ENCODE peak calls at places on chromosome 4, in seven cellular contexts. I is BJ, T is endodermal cell, A is K562, L is epithelial cell of esophagus, M is H1, F is brain microvascular endothelial cell. S is an unnamed sample.

GRCh38 chr4:113183032-113183573 is 133.7 kb downstream of the ANK2 start:
- DNase-seq in I (no peak), T (no peak), A (no peak), L (no peak), M (no peak), F (no peak), S (no peak)

GRCh38 chr4:97548186-97548585 is 595.1 kb downstream of the STPG2 start:
- DNase-seq in I (no peak), T (no peak), A (no peak), L (no peak), M (no peak), F (no peak), S (no peak)

GRCh38 chr4:42151568-42152506 is 618 bp downstream of the BEND4 start:
- DNase-seq in I (no peak), T (peak; percentile 96), A (no peak), L (peak; percentile 11), M (peak; percentile 61), F (no peak), S (no peak)

GRCh38 chr4:131302108-131302507 is 1847.0 kb upstream of the PCDH10 start:
- DNase-seq in I (no peak), T (peak; percentile 61), A (no peak), L (peak; percentile 17), M (peak; percentile 3), F (no peak), S (no peak)

GRCh38 chr4:172830295-172830764 is 338.3 kb upstream of the GALNT7 start:
- DNase-seq in I (no peak), T (no peak), A (peak; percentile 39), L (peak; percentile 5), M (no peak), F (no peak), S (no peak)

GRCh38 chr4:44447563-44448504 is 775 bp downstream of the KCTD8 start:
- DNase-seq in I (no peak), T (peak; percentile 87), A (no peak), L (peak; percentile 36), M (no peak), F (no peak), S (no peak)

GRCh38 chr4:186483656-186484055 is 71.7 kb downstream of the MTNR1A start:
- DNase-seq in I (no peak), T (no peak), A (no peak), L (no peak), M (no peak), F (no peak), S (no peak)

GRCh38 chr4:128228021-128228571 is 59.5 kb downstream of the PGRMC2 start:
- DNase-seq in I (no peak), T (no peak), A (no peak), L (peak; percentile 70), M (no peak), F (no peak), S (no peak)

GRCh38 chr4:1510931-1511330 is 104.7 kb upstream of the NKX1-1 start:
- DNase-seq in I (no peak), T (no peak), A (no peak), L (no peak), M (no peak), F (no peak), S (no peak)

GRCh38 chr4:40587826-40588225 is 41.8 kb downstream of the RBM47 start:
- DNase-seq in I (peak; percentile 35), T (no peak), A (no peak), L (peak; percentile 74), M (no peak), F (peak; percentile 19), S (no peak)

GRCh38 chr4:141244419-141244818 is 23.7 kb downstream of the ZNF330 start:
- DNase-seq in I (no peak), T (no peak), A (no peak), L (no peak), M (no peak), F (no peak), S (no peak)

GRCh38 chr4:94285666-94286065 is 57.0 kb downstream of the HPGDS start:
- DNase-seq in I (no peak), T (no peak), A (no peak), L (peak; percentile 59), M (no peak), F (no peak), S (no peak)

GRCh38 chr4:174324246-174324645 is 40.5 kb downstream of the CEP44 start:
- DNase-seq in I (no peak), T (no peak), A (no peak), L (no peak), M (no peak), F (no peak), S (no peak)

GRCh38 chr4:13240066-13240465 is 244.1 kb downstream of the RAB28 start:
- DNase-seq in I (no peak), T (no peak), A (no peak), L (no peak), M (no peak), F (peak; percentile 43), S (no peak)

GRCh38 chr4:109945056-109945455 is 32.4 kb downstream of the EGF start:
- DNase-seq in I (no peak), T (no peak), A (peak; percentile 18), L (peak; percentile 85), M (no peak), F (no peak), S (no peak)

GRCh38 chr4:113436360-113436759 is 325.2 kb downstream of the CAMK2D start:
- DNase-seq in I (peak; percentile 52), T (no peak), A (no peak), L (no peak), M (no peak), F (peak; percentile 75), S (no peak)

GRCh38 chr4:118865091-118865708 is 23.5 kb upstream of the SYNPO2 start:
- DNase-seq in I (no peak), T (peak; percentile 79), A (no peak), L (peak; percentile 87), M (no peak), F (peak; percentile 51), S (no peak)

GRCh38 chr4:113996599-113997177 is 17.2 kb upstream of the ARSJ start:
- DNase-seq in I (no peak), T (peak; percentile 71), A (no peak), L (peak; percentile 86), M (peak; percentile 36), F (no peak), S (no peak)

GRCh38 chr4:48162162-48162561 is 28.1 kb upstream of the TXK start:
- DNase-seq in I (no peak), T (no peak), A (no peak), L (no peak), M (no peak), F (peak; percentile 37), S (no peak)

GRCh38 chr4:11451720-11452119 is 23.0 kb upstream of the HS3ST1 start:
- DNase-seq in I (no peak), T (no peak), A (no peak), L (peak; percentile 91), M (no peak), F (no peak), S (no peak)

DNA sequence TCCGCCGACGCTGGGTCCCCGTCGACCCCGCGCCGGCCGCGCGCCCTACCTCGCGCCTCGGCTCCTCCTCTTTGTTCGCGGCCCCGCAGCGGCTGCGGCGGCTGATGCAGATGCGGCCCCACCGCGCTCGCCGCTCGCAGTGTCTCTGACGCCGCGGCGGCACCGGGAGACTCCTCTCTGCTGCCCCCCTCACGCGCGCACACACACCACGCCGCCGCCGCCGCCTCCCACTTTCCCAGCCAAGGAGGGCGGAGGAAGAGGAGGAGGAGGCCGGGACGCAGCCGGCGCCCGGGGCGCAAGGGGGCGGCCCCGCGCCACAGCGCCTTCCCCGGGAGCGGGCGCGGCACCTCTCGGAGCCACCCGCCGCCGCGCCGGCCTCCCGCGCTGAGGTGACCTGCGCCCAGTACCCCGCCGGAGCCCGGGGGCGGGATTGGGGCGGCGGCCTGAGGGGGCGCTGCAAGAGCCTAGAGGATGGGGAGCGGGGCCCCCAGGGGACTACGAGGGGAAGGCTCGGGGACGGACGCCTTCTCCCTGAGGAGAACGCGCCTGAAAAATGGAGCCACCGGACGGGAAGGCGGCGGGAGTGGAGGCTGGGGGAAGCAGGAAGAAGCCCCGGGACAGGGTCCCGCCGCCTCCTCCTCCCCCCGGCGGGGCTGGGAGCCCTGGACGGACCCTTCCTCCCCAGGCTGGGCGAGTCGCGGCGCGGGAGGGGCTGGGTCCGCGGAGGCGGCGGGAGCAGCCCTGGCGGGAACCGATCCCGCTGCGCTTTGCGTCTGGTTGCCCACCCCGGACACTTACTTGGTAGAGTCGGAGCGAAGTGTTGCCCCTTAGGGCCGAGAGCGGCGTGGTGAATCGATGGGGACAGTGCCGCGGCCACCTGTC is at the start of gene SH3RF1:
- DNase-seq in I (no peak), T (peak; percentile 89), A (peak; percentile 53), L (peak; percentile 89), M (no peak), F (peak; percentile 73), S (no peak)
- TF ChIP-seq CTCF in I (peak; percentile 23), T (peak; percentile 58), A (peak; percentile 8), L (no peak), M (peak; percentile 17), F (peak; percentile 30), S (no peak)

GRCh38 chr4:89307185-89307445 is 485 bp downstream of the GPRIN3 start:
- DNase-seq in I (no peak), T (no peak), A (no peak), L (no peak), M (no peak), F (no peak), S (no peak)
- H3K4me3 ChIP-seq in I (peak overlapping the region; percentile 49), T (peak overlapping the region; percentile 81), A (no peak overlapping the region), L (peak overlapping the region; percentile 21), M (peak overlapping the region; percentile 65), F (peak overlapping the region; percentile 61), S (peak overlapping the region; percentile 92)

DNA sequence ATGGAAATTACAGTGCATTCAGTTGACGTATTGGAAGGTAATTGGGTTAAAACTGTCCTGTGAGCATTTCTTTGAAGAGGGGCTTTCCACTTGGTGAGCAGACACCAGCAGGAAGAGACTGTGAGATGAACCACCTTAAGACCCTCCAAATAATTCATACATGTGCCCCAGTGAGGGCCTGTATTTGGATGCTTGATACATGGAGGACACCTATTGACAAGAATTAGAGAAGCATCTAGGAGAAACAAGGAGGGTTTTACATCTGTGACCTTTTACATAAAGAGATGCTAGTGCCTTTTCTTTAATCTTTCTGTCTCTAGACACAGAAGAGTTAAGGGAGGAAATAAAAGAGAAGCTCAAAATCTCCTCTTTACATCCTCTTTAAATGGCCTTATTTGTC is 1115.3 kb upstream of the IGFBP7 start:
- DNase-seq in I (no peak), T (no peak), A (no peak), L (no peak), M (no peak), F (no peak), S (no peak)
- TF ChIP-seq CTCF in I (no peak), T (peak; percentile 66), A (no peak), L (no peak), M (peak; percentile 35), F (no peak), S (no peak)

GRCh38 chr4:124947622-124948265 is 235.2 kb upstream of the ANKRD50 start:
- DNase-seq in I (no peak), T (no peak), A (no peak), L (peak; percentile 27), M (no peak), F (no peak), S (no peak)

GRCh38 chr4:124943938-124944337 is 231.4 kb upstream of the ANKRD50 start:
- DNase-seq in I (no peak), T (no peak), A (no peak), L (no peak), M (peak; percentile 2), F (no peak), S (no peak)

GRCh38 chr4:124943145-124943889 is 230.8 kb upstream of the ANKRD50 start:
- DNase-seq in I (no peak), T (no peak), A (no peak), L (peak; percentile 91), M (no peak), F (peak; percentile 81), S (no peak)

GRCh38 chr4:124946696-124947095 is 234.2 kb upstream of the ANKRD50 start:
- DNase-seq in I (no peak), T (no peak), A (no peak), L (peak; percentile 55), M (no peak), F (no peak), S (no peak)

GRCh38 chr4:124945422-124945821 is 232.9 kb upstream of the ANKRD50 start:
- DNase-seq in I (no peak), T (no peak), A (no peak), L (no peak), M (no peak), F (no peak), S (no peak)
- H3K4me3 ChIP-seq in I (no peak overlapping the region), T (no peak overlapping the region), A (no peak overlapping the region), L (no peak overlapping the region), M (no peak overlapping the region), F (no peak overlapping the region), S (no peak overlapping the region)